ENCODE peak calls at places on chromosomes 13 and 19, in four cellular contexts. G, H, K and Z are unnamed samples.

GRCh38 chr13:98909016-98909415 is 68.8 kb downstream of the DOCK9 start:
- DNase-seq in H (no peak), K (no peak), G (no peak), Z (no peak)

GRCh38 chr19:45408830-45409593 is 2.6 kb downstream of the POLR1G start:
- DNase-seq in K (no peak), G (no peak), H (no peak), Z (no peak)

GRCh38 chr19:1159864-1160595 is 14.0 kb downstream of the SBNO2 start:
- DNase-seq in H (no peak), K (no peak), G (no peak), Z (no peak)

GRCh38 chr19:52542984-52543664 is 15.7 kb downstream of the ZNF808 start:
- DNase-seq in G (no peak), K (peak; percentile 66), H (no peak), Z (no peak)

GRCh38 chr19:45099465-45100201 is 6.7 kb downstream of the PPP1R37 start:
- DNase-seq in G (no peak), H (no peak), K (no peak), Z (no peak)

GRCh38 chr19:42538841-42539709 is 10.8 kb upstream of the CEACAM1 start:
- DNase-seq in H (no peak), K (no peak), G (no peak), Z (no peak)

GRCh38 chr19:18433039-18433691 is 4.8 kb downstream of the ISYNA1 start:
- DNase-seq in H (no peak), G (peak; percentile 54), K (no peak), Z (no peak)

GRCh38 chr13:32229443-32229842 is 85.7 kb downstream of the ZAR1L start:
- DNase-seq in K (no peak), H (no peak), G (no peak), Z (no peak)

GRCh38 chr19:51566489-51567100 is 4.5 kb upstream of the ZNF175 start:
- DNase-seq in G (no peak), K (no peak), H (no peak), Z (no peak)

GRCh38 chr19:4983346-4984105 is 14.6 kb downstream of the KDM4B start:
- DNase-seq in H (no peak), G (no peak), K (no peak), Z (no peak)

GRCh38 chr19:34686455-34686854 is 9.0 kb downstream of the ZNF302 start:
- DNase-seq in K (no peak), G (no peak), H (no peak), Z (no peak)

GRCh38 chr19:49114630-49115363 is 627 bp downstream of the LIN7B start:
- DNase-seq in K (no peak), G (peak; percentile 41), H (no peak), Z (no peak)

GRCh38 chr13:44079413-44080205 is 199.9 kb downstream of the LACC1 start:
- DNase-seq in K (no peak), G (no peak), H (no peak), Z (no peak)

GRCh38 chr19:6273701-6274601 is 5.8 kb downstream of the MLLT1 start:
- DNase-seq in G (peak; percentile 48), H (peak; percentile 80), K (no peak), Z (no peak)

GRCh38 chr13:104553156-104553555 is 1486.9 kb upstream of the SLC10A2 start:
- DNase-seq in K (no peak), G (no peak), H (no peak), Z (no peak)

GRCh38 chr13:80337706-80338105 is 3.2 kb downstream of the SPRY2 start:
- DNase-seq in K (no peak), G (no peak), H (no peak), Z (no peak)

GRCh38 chr19:47704024-47704423 is 9.2 kb upstream of the EHD2 start:
- DNase-seq in H (no peak), G (no peak), K (no peak), Z (no peak)
- TF ChIP-seq POLR2AphosphoS5 in H (no peak), G (no peak), K (no peak), Z (no peak)

DNA sequence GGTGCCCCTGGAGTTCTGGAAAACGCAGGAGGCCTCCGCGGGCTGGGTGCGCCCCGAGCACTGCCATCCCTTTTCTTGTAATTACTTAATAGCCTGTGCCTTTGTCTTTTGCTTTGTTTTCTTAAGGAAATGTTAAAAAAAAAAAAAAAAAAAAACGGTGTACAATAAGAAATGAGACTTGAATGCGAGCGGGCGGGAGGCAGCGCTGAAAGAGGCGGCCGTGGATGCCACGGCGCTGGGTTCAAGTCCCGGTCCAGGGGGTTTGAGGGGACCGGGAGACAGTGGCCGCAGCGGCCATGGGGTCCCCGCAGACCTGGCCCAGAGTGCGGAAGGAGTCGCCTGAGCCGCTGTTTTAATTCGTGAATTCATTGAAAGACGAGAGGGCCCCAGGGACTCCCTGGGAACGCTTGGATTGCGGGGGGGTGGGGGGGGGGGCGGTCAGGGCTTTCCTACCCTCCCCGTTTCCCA is 349.1 kb upstream of the ARGLU1 start:
- DNase-seq in K (no peak), H (no peak), G (no peak), Z (no peak)
- TF ChIP-seq SPI1 in K (no peak), H (no peak), G (no peak), Z (no peak)

GRCh38 chr13:35554972-35555623 is 78.6 kb upstream of the MAB21L1 start:
- DNase-seq in H (no peak), K (no peak), G (no peak), Z (no peak)

GRCh38 chr13:35548790-35549189 is 72.3 kb upstream of the MAB21L1 start:
- DNase-seq in H (no peak), G (no peak), K (no peak), Z (no peak)

GRCh38 chr13:35557475-35557874 is 81.0 kb upstream of the MAB21L1 start:
- DNase-seq in H (no peak), K (no peak), G (no peak), Z (no peak)

GRCh38 chr13:35549481-35549880 is 73.0 kb upstream of the MAB21L1 start:
- DNase-seq in K (peak; percentile 15), H (no peak), G (no peak), Z (no peak)

GRCh38 chr13:35552172-35552844 is 75.8 kb upstream of the MAB21L1 start:
- DNase-seq in H (no peak), K (no peak), G (no peak), Z (no peak)
- TF ChIP-seq POLR2AphosphoS5 in H (no peak), K (no peak), G (no peak), Z (no peak)

GRCh38 chr13:84130739-84131138 is 248.5 kb upstream of the SLITRK1 start:
- DNase-seq in K (no peak), G (no peak), H (no peak), Z (no peak)

GRCh38 chr13:84127597-84128128 is 245.4 kb upstream of the SLITRK1 start:
- DNase-seq in G (no peak), K (no peak), H (no peak), Z (no peak)

GRCh38 chr13:84121456-84121855 is 239.2 kb upstream of the SLITRK1 start:
- DNase-seq in G (no peak), K (no peak), H (no peak), Z (no peak)

GRCh38 chr13:84131249-84131648 is 249.0 kb upstream of the SLITRK1 start:
- DNase-seq in G (no peak), K (no peak), H (no peak), Z (no peak)

GRCh38 chr13:84126671-84127171 is 244.4 kb upstream of the SLITRK1 start:
- DNase-seq in G (no peak), K (peak; percentile 20), H (no peak), Z (no peak)
- TF ChIP-seq SPI1 in G (no peak), K (no peak), H (no peak), Z (no peak)

GRCh38 chr13:52004508-52005183 is 6.6 kb downstream of the ATP7B start:
- DNase-seq in K (no peak), H (no peak), G (no peak), Z (no peak)

GRCh38 chr13:52009985-52010384 is 1.3 kb downstream of the ATP7B start:
- DNase-seq in H (no peak), G (no peak), K (no peak), Z (no peak)

GRCh38 chr13:52003551-52003950 is 7.7 kb downstream of the ATP7B start:
- DNase-seq in K (no peak), G (no peak), H (no peak), Z (no peak)

GRCh38 chr13:52002361-52002760 is 8.9 kb downstream of the ATP7B start:
- DNase-seq in G (no peak), K (no peak), H (no peak), Z (no peak)

DNA sequence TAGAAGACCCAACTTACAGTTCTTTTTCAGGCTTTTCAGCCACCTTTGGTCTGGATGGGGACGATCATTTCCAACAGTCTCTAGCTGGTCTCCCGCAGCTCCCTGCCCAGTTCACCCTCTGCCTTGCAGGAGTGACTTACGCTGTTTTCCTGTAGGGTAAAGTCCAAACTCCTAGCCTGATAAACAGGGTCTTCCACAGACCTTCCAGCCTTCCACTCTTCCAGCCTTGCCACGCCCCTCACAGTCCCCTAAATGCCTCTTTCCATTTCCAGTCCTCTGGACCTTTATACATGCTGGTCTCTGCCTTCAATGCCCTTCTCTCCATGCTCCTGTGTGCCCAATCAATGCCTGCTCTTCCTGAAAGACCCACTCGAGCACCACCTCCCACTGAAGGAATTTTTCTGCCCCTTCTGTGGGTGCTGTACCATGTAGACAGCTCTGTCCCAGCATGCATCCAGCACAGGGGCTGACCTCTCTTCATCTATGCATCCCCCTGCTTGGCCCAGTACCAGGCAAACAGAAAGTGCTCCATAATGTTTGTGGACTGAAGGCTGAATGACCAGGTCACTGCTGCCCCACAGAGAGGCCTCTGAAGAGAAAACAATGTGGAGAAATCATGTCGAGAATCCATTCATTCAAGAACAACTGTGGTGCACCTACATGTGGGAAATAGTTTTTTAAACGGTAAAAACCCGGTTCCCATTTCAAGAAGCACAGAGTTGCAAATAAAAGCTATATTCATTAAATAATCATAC is 4.6 kb downstream of the ATP7B start:
- DNase-seq in G (no peak), H (no peak), K (no peak), Z (no peak)
- TF ChIP-seq POLR2AphosphoS5 in G (no peak), H (no peak), K (no peak), Z (no peak)

DNA sequence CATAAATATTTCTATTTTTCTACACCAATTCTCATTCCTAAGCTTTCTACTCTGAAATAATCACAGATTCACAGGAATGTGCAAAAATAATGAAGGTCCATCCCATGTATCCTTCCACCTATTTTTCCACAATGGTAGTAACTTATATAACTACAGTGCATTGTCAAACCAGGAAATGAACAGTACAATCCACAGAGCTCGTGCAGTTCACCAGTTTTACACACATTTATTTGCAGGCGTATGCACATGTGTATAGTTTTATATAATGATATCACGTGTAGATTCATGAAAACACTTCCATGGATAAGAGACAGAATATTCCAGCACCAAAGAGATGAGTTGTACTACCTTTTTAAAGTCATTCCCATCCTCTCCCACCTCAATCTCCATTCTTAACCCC is 12.9 kb downstream of the EEF1AKMT1 start:
- DNase-seq in H (no peak), G (no peak), K (no peak), Z (no peak)
- TF ChIP-seq SPI1 in H (no peak), G (no peak), K (no peak), Z (no peak)

GRCh38 chr13:21458816-21459701 is at the start of gene ZDHHC20:
- DNase-seq in H (peak; percentile 52), K (no peak), G (peak; percentile 94), Z (peak; percentile 86)
- TF ChIP-seq POLR2AphosphoS5 in H (peak; percentile 26), K (peak; percentile 75), G (peak; percentile 27), Z (peak; percentile 52)

GRCh38 chr13:94169783-94170513 is 309.5 kb downstream of the DCT start:
- DNase-seq in H (no peak), G (no peak), K (no peak), Z (no peak)
- TF ChIP-seq SPI1 in H (no peak), G (no peak), K (no peak), Z (no peak)